ENCODE peak calls at places on chromosomes 11 and 22, in five cellular contexts. Q is T-helper 17 cell, J is NCI-H510A treated with DMSO at 0.1 percent for 48 hours, U is T1000, A is C1 segment of cervical spinal cord. O is an unnamed sample.
A peak's percentile ranks its signal among the peaks of the same experiment; 100 is the strongest.

GRCh38 chr11:134714021-134714656 is 302.1 kb upstream of the B3GAT1 start:
- DNase-seq in Q (no peak), J (no peak), U (no peak), A (no peak), O (no peak)

GRCh38 chr11:2293396-2294339 is 8.1 kb downstream of the C11orf21 start:
- DNase-seq in Q (no peak), J (no peak), U (no peak), A (no peak), O (no peak)

GRCh38 chr11:73972620-73973449 is 9.8 kb downstream of the UCP2 start:
- DNase-seq in Q (no peak), J (peak; percentile 34), U (no peak), A (no peak), O (no peak)

GRCh38 chr11:31173926-31174680 is 195.4 kb downstream of the DCDC1 start:
- DNase-seq in Q (no peak), J (no peak), U (no peak), A (no peak), O (no peak)

GRCh38 chr11:119306373-119306890 is 10.5 kb downstream of the MCAM start:
- DNase-seq in Q (no peak), J (no peak), U (no peak), A (no peak), O (no peak)

GRCh38 chr11:129315781-129316579 is 59.7 kb upstream of the BARX2 start:
- DNase-seq in Q (no peak), J (peak; percentile 99), U (no peak), A (no peak), O (no peak)

GRCh38 chr11:18726040-18726439 is at the start of gene IGSF22:
- DNase-seq in Q (no peak), J (no peak), U (no peak), A (no peak), O (no peak)

GRCh38 chr11:72241290-72241781 is 2.6 kb downstream of the PHOX2A start:
- DNase-seq in Q (no peak), J (no peak), U (no peak), A (no peak), O (no peak)

GRCh38 chr22:49331878-49332277 is 495.8 kb downstream of the BRD1 start:
- DNase-seq in Q (no peak), J (no peak), U (no peak), A (no peak), O (no peak)

GRCh38 chr22:35540600-35541253 is at the start of gene RASD2:
- DNase-seq in Q (no peak), J (peak; percentile 39), U (peak; percentile 56), A (no peak), O (no peak)

GRCh38 chr11:111336582-111337256 is 38.4 kb downstream of the POU2AF3 start:
- DNase-seq in Q (no peak), J (no peak), U (peak; percentile 11), A (no peak), O (peak; percentile 38)

GRCh38 chr11:134711008-134711407 is 299.0 kb upstream of the B3GAT1 start:
- DNase-seq in Q (no peak), J (no peak), U (no peak), A (no peak), O (no peak)

GRCh38 chr11:127395034-127395433 is 394.5 kb upstream of the KIRREL3 start:
- DNase-seq in Q (no peak), J (no peak), U (no peak), A (no peak), O (no peak)